ENCODE peak calls at places on chromosomes 1 and 21, in seven cellular contexts. One of them, this sample, is unnamed.

GRCh38 chr21:44086636-44087425 is 20.4 kb upstream of the PWP2 start:
- DNase-seq in trophoblast cell: no peak
- DNase-seq in H9: no peak
- DNase-seq in H1: peak; percentile 40
- DNase-seq in mesenchymal stem cell: no peak
- DNase-seq in IMR-90: no peak
- DNase-seq in neuronal stem cell: no peak
- DNase-seq in this sample: no peak

GRCh38 chr1:239999170-239999569 is 92.5 kb upstream of the FMN2 start:
- DNase-seq in neuronal stem cell: no peak
- DNase-seq in IMR-90: no peak
- DNase-seq in trophoblast cell: peak; percentile 62
- DNase-seq in mesenchymal stem cell: no peak
- DNase-seq in H9: no peak
- DNase-seq in H1: no peak
- DNase-seq in this sample: no peak

GRCh38 chr1:29211086-29212030 is 19.4 kb downstream of the MECR start:
- DNase-seq in neuronal stem cell: no peak
- DNase-seq in IMR-90: no peak
- DNase-seq in trophoblast cell: no peak
- DNase-seq in H9: no peak
- DNase-seq in mesenchymal stem cell: no peak
- DNase-seq in H1: no peak
- DNase-seq in this sample: no peak

GRCh38 chr21:37878946-37879660 is 37.2 kb downstream of the KCNJ6 start:
- DNase-seq in neuronal stem cell: no peak
- DNase-seq in H9: no peak
- DNase-seq in IMR-90: peak; percentile 93
- DNase-seq in H1: no peak
- DNase-seq in mesenchymal stem cell: peak; percentile 58
- DNase-seq in trophoblast cell: peak; percentile 92
- DNase-seq in this sample: no peak

GRCh38 chr1:15975358-15975804 is 520 bp downstream of the ZBTB17 start:
- DNase-seq in H1: peak; percentile 80
- DNase-seq in trophoblast cell: peak; percentile 54
- DNase-seq in mesenchymal stem cell: peak; percentile 73
- DNase-seq in neuronal stem cell: no peak
- DNase-seq in IMR-90: peak; percentile 58
- DNase-seq in H9: peak; percentile 74
- DNase-seq in this sample: peak; percentile 85

GRCh38 chr1:27664291-27664690 is 7.7 kb downstream of the IFI6 start:
- DNase-seq in IMR-90: no peak
- DNase-seq in H9: peak; percentile 54
- DNase-seq in H1: no peak
- DNase-seq in mesenchymal stem cell: no peak
- DNase-seq in neuronal stem cell: no peak
- DNase-seq in trophoblast cell: peak; percentile 33
- DNase-seq in this sample: peak; percentile 29

GRCh38 chr1:91712981-91713841 is 172.7 kb downstream of the TGFBR3 start:
- DNase-seq in H9: no peak
- DNase-seq in neuronal stem cell: no peak
- DNase-seq in trophoblast cell: peak; percentile 68
- DNase-seq in H1: no peak
- DNase-seq in mesenchymal stem cell: peak; percentile 92
- DNase-seq in IMR-90: peak; percentile 78
- DNase-seq in this sample: peak; percentile 79

GRCh38 chr1:33111965-33112364 is 31.0 kb downstream of the AZIN2 start:
- DNase-seq in IMR-90: peak; percentile 44
- DNase-seq in H1: no peak
- DNase-seq in H9: no peak
- DNase-seq in neuronal stem cell: no peak
- DNase-seq in mesenchymal stem cell: peak; percentile 20
- DNase-seq in trophoblast cell: peak; percentile 31
- DNase-seq in this sample: no peak

GRCh38 chr21:31888936-31889371 is 16.1 kb downstream of the HUNK start:
- DNase-seq in mesenchymal stem cell: no peak
- DNase-seq in trophoblast cell: peak; percentile 88
- DNase-seq in H9: no peak
- DNase-seq in neuronal stem cell: no peak
- DNase-seq in IMR-90: no peak
- DNase-seq in H1: no peak
- DNase-seq in this sample: peak; percentile 93

GRCh38 chr1:234687011-234687410 is 77.0 kb upstream of the IRF2BP2 start:
- DNase-seq in neuronal stem cell: no peak
- DNase-seq in H1: no peak
- DNase-seq in trophoblast cell: no peak
- DNase-seq in mesenchymal stem cell: no peak
- DNase-seq in IMR-90: peak; percentile 31
- DNase-seq in H9: no peak
- DNase-seq in this sample: no peak

GRCh38 chr21:34082769-34083168 is 9.4 kb downstream of the MRPS6 start:
- DNase-seq in mesenchymal stem cell: no peak
- DNase-seq in H1: no peak
- DNase-seq in H9: no peak
- DNase-seq in neuronal stem cell: no peak
- DNase-seq in trophoblast cell: no peak
- DNase-seq in IMR-90: no peak
- DNase-seq in this sample: no peak

GRCh38 chr1:6365047-6365446 is 28.5 kb downstream of the ACOT7 start:
- DNase-seq in H9: no peak
- DNase-seq in mesenchymal stem cell: peak; percentile 74
- DNase-seq in trophoblast cell: peak; percentile 57
- DNase-seq in H1: no peak
- DNase-seq in neuronal stem cell: no peak
- DNase-seq in IMR-90: no peak
- DNase-seq in this sample: no peak

GRCh38 chr21:46158666-46159300 is 3.4 kb upstream of the FTCD start:
- DNase-seq in trophoblast cell: no peak
- DNase-seq in H1: no peak
- DNase-seq in H9: no peak
- DNase-seq in IMR-90: no peak
- DNase-seq in mesenchymal stem cell: no peak
- DNase-seq in neuronal stem cell: no peak
- DNase-seq in this sample: no peak

GRCh38 chr1:101338714-101339430 is 102.1 kb downstream of the S1PR1 start:
- DNase-seq in H1: no peak
- DNase-seq in trophoblast cell: peak; percentile 67
- DNase-seq in neuronal stem cell: no peak
- DNase-seq in H9: no peak
- DNase-seq in IMR-90: no peak
- DNase-seq in mesenchymal stem cell: no peak
- DNase-seq in this sample: no peak

GRCh38 chr1:209657140-209657879 is 5.1 kb upstream of the LAMB3 start:
- DNase-seq in trophoblast cell: peak; percentile 66
- DNase-seq in neuronal stem cell: no peak
- DNase-seq in H1: no peak
- DNase-seq in mesenchymal stem cell: peak; percentile 83
- DNase-seq in IMR-90: no peak
- DNase-seq in H9: no peak
- DNase-seq in this sample: no peak

GRCh38 chr1:162248854-162249535 is 127.7 kb downstream of the SPATA46 start:
- DNase-seq in trophoblast cell: no peak
- DNase-seq in mesenchymal stem cell: no peak
- DNase-seq in H1: peak; percentile 58
- DNase-seq in H9: peak; percentile 53
- DNase-seq in IMR-90: no peak
- DNase-seq in neuronal stem cell: peak; percentile 84
- DNase-seq in this sample: peak; percentile 72

GRCh38 chr1:118821801-118822200 is 166.3 kb downstream of the TBX15 start:
- DNase-seq in IMR-90: no peak
- DNase-seq in trophoblast cell: peak; percentile 14
- DNase-seq in mesenchymal stem cell: no peak
- DNase-seq in H1: no peak
- DNase-seq in H9: no peak
- DNase-seq in neuronal stem cell: no peak
- DNase-seq in this sample: no peak

GRCh38 chr1:221117548-221117951 is 238.3 kb downstream of the HLX start:
- DNase-seq in H1: no peak
- DNase-seq in IMR-90: peak; percentile 77
- DNase-seq in H9: no peak
- DNase-seq in mesenchymal stem cell: peak; percentile 84
- DNase-seq in trophoblast cell: no peak
- DNase-seq in neuronal stem cell: no peak
- DNase-seq in this sample: no peak

GRCh38 chr21:35868005-35868868 is 192.1 kb downstream of the SETD4 start:
- DNase-seq in trophoblast cell: no peak
- DNase-seq in H1: no peak
- DNase-seq in H9: no peak
- DNase-seq in neuronal stem cell: no peak
- DNase-seq in IMR-90: no peak
- DNase-seq in mesenchymal stem cell: no peak
- DNase-seq in this sample: no peak

GRCh38 chr1:115400891-115401290 is 62.8 kb upstream of the NGF start:
- DNase-seq in IMR-90: no peak
- DNase-seq in H9: no peak
- DNase-seq in mesenchymal stem cell: no peak
- DNase-seq in H1: no peak
- DNase-seq in trophoblast cell: no peak
- DNase-seq in neuronal stem cell: no peak
- DNase-seq in this sample: no peak

GRCh38 chr1:41640141-41640751 is 155.8 kb upstream of the EDN2 start:
- DNase-seq in mesenchymal stem cell: no peak
- DNase-seq in H9: no peak
- DNase-seq in trophoblast cell: no peak
- DNase-seq in neuronal stem cell: no peak
- DNase-seq in IMR-90: no peak
- DNase-seq in H1: no peak
- DNase-seq in this sample: no peak

GRCh38 chr1:179815642-179816041 is 62.0 kb downstream of the TOR1AIP2 start:
- DNase-seq in IMR-90: no peak
- DNase-seq in mesenchymal stem cell: no peak
- DNase-seq in trophoblast cell: no peak
- DNase-seq in H1: no peak
- DNase-seq in neuronal stem cell: no peak
- DNase-seq in H9: no peak
- DNase-seq in this sample: no peak

GRCh38 chr1:247378334-247379073 is 37.5 kb upstream of the NLRP3 start:
- DNase-seq in H1: no peak
- DNase-seq in IMR-90: no peak
- DNase-seq in H9: no peak
- DNase-seq in neuronal stem cell: no peak
- DNase-seq in mesenchymal stem cell: no peak
- DNase-seq in trophoblast cell: no peak
- DNase-seq in this sample: no peak

GRCh38 chr1:45621501-45621836 is 2.4 kb downstream of the CCDC17 start:
- DNase-seq in H9: no peak
- DNase-seq in mesenchymal stem cell: no peak
- DNase-seq in H1: no peak
- DNase-seq in IMR-90: no peak
- DNase-seq in trophoblast cell: no peak
- DNase-seq in neuronal stem cell: no peak
- DNase-seq in this sample: no peak
- H3K27ac ChIP-seq in H9: peak overlapping the region; percentile 7
- H3K27ac ChIP-seq in mesenchymal stem cell: no peak overlapping the region
- H3K27ac ChIP-seq in H1: no peak overlapping the region
- H3K27ac ChIP-seq in IMR-90: no peak overlapping the region
- H3K27ac ChIP-seq in trophoblast cell: no peak overlapping the region
- H3K27ac ChIP-seq in neuronal stem cell: no peak overlapping the region
- H3K27ac ChIP-seq in this sample: no peak overlapping the region

DNA sequence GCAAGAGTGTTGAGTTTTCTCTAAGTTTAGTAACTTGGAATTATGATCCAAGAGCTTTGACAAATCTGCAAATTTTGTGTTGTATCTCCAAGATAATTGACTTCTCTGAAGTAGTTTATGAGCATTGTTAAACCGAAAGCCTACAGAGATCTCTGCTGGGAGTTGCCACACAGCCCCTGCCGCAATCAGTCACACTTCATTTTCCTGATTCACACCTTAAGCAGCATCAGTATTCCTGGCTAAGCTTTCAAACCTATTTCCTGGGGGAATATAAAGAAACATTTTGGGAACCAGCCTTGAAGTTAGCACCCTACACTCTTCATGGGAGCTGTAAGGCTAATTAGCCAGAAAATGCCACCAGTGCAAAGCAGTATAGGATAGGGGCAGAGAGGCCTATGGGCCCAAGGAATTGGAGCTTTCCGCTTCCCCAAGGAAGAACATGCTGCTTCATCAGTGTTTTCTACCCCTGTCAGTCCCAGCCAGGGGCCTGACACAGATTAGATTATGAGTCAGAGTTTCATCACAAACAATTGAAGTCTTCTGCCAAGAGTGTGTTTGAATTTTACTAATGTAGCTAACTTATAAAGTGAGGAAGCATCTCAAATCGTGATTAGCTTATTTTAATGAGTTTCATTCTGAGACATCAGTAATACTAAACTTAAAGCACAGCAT is 23.2 kb upstream of the CACYBP start:
- DNase-seq in H9: no peak
- DNase-seq in trophoblast cell: peak; percentile 63
- DNase-seq in neuronal stem cell: no peak
- DNase-seq in mesenchymal stem cell: peak; percentile 53
- DNase-seq in IMR-90: peak; percentile 64
- DNase-seq in H1: no peak
- DNase-seq in this sample: peak; percentile 88
- H2AK5ac ChIP-seq in H9: no peak overlapping the region
- H2AK5ac ChIP-seq in trophoblast cell: no peak overlapping the region
- H2AK5ac ChIP-seq in neuronal stem cell: no peak overlapping the region
- H2AK5ac ChIP-seq in mesenchymal stem cell: no peak overlapping the region
- H2AK5ac ChIP-seq in IMR-90: no peak overlapping the region
- H2AK5ac ChIP-seq in H1: no peak overlapping the region
- H2AK5ac ChIP-seq in this sample: no peak overlapping the region

GRCh38 chr1:17068789-17069188 is 15.0 kb upstream of the SDHB start:
- DNase-seq in IMR-90: no peak
- DNase-seq in mesenchymal stem cell: no peak
- DNase-seq in H1: no peak
- DNase-seq in H9: no peak
- DNase-seq in trophoblast cell: no peak
- DNase-seq in neuronal stem cell: no peak
- DNase-seq in this sample: no peak

GRCh38 chr1:17069452-17070162 is 15.8 kb upstream of the SDHB start:
- DNase-seq in H1: no peak
- DNase-seq in trophoblast cell: no peak
- DNase-seq in neuronal stem cell: no peak
- DNase-seq in IMR-90: no peak
- DNase-seq in mesenchymal stem cell: no peak
- DNase-seq in H9: no peak
- DNase-seq in this sample: no peak

GRCh38 chr1:17065667-17066066 is 11.8 kb upstream of the SDHB start:
- DNase-seq in H9: no peak
- DNase-seq in mesenchymal stem cell: no peak
- DNase-seq in IMR-90: no peak
- DNase-seq in trophoblast cell: no peak
- DNase-seq in neuronal stem cell: no peak
- DNase-seq in H1: no peak
- DNase-seq in this sample: no peak

GRCh38 chr1:17066530-17067426 is 12.9 kb upstream of the SDHB start:
- DNase-seq in mesenchymal stem cell: no peak
- DNase-seq in H9: no peak
- DNase-seq in IMR-90: no peak
- DNase-seq in trophoblast cell: no peak
- DNase-seq in H1: no peak
- DNase-seq in neuronal stem cell: no peak
- DNase-seq in this sample: no peak

GRCh38 chr1:17067465-17068245 is 13.8 kb upstream of the SDHB start:
- DNase-seq in IMR-90: no peak
- DNase-seq in mesenchymal stem cell: no peak
- DNase-seq in trophoblast cell: no peak
- DNase-seq in H9: no peak
- DNase-seq in neuronal stem cell: no peak
- DNase-seq in H1: no peak
- DNase-seq in this sample: no peak
- H3K27ac ChIP-seq in IMR-90: no peak overlapping the region
- H3K27ac ChIP-seq in mesenchymal stem cell: no peak overlapping the region
- H3K27ac ChIP-seq in trophoblast cell: no peak overlapping the region
- H3K27ac ChIP-seq in H9: no peak overlapping the region
- H3K27ac ChIP-seq in neuronal stem cell: no peak overlapping the region
- H3K27ac ChIP-seq in H1: no peak overlapping the region
- H3K27ac ChIP-seq in this sample: no peak overlapping the region

GRCh38 chr1:237261198-237261597 is 219.2 kb downstream of the RYR2 start:
- DNase-seq in IMR-90: no peak
- DNase-seq in neuronal stem cell: no peak
- DNase-seq in H1: no peak
- DNase-seq in mesenchymal stem cell: no peak
- DNase-seq in H9: no peak
- DNase-seq in trophoblast cell: no peak
- DNase-seq in this sample: peak; percentile 15
- H2AK5ac ChIP-seq in IMR-90: no peak overlapping the region
- H2AK5ac ChIP-seq in neuronal stem cell: no peak overlapping the region
- H2AK5ac ChIP-seq in H1: no peak overlapping the region
- H2AK5ac ChIP-seq in mesenchymal stem cell: no peak overlapping the region
- H2AK5ac ChIP-seq in H9: no peak overlapping the region
- H2AK5ac ChIP-seq in trophoblast cell: no peak overlapping the region
- H2AK5ac ChIP-seq in this sample: no peak overlapping the region

This sample was measured in mesendoderm.